ENCODE peak calls at places on chromosome 19, in five cellular contexts. U is T-helper 17 cell; H is GM06990; P is activated CD8-positive, alpha-beta memory T cell treated with anti-CD3 and anti-CD28 coated beads for 48 hours; O is non-pigmented ciliary epithelial cell. K is an unnamed sample.

GRCh38 chr19:12782174-12782423 is 6.7 kb upstream of the HOOK2 start:
- DNase-seq in U (no peak), P (no peak), O (no peak), H (no peak), K (no peak)

GRCh38 chr19:51398096-51398704 is 7.8 kb upstream of the C19orf84 start:
- DNase-seq in O (no peak), H (no peak), U (no peak), P (no peak), K (no peak)

GRCh38 chr19:18980432-18981020 is 39.5 kb upstream of the HOMER3 start:
- DNase-seq in O (no peak), P (no peak), U (no peak), H (no peak), K (no peak)

GRCh38 chr19:33705090-33705847 is 83.5 kb downstream of the CHST8 start:
- DNase-seq in H (no peak), O (no peak), P (no peak), U (no peak), K (no peak)

GRCh38 chr19:14325863-14326262 is 55.4 kb upstream of the ADGRE5 start:
- DNase-seq in U (no peak), O (no peak), H (no peak), P (no peak), K (no peak)

GRCh38 chr19:7965259-7965841 is 21.9 kb upstream of the TIMM44 start:
- DNase-seq in O (no peak), U (no peak), P (no peak), H (no peak), K (no peak)

GRCh38 chr19:46718934-46719551 is 2.1 kb upstream of the PRKD2 start:
- DNase-seq in H (peak; percentile 83), O (no peak), P (no peak), U (no peak), K (no peak)

GRCh38 chr19:31378404-31378803 is 29.2 kb upstream of the TSHZ3 start:
- DNase-seq in U (no peak), P (no peak), H (no peak), O (peak; percentile 81), K (peak; percentile 85)

GRCh38 chr19:5961969-5962945 is 15.7 kb downstream of the RANBP3 start:
- DNase-seq in U (peak; percentile 67), P (no peak), O (no peak), H (no peak), K (no peak)

GRCh38 chr19:13689050-13689449 is 75.3 kb upstream of the MRI1 start:
- DNase-seq in O (no peak), U (no peak), H (no peak), P (no peak), K (no peak)

GRCh38 chr19:46426506-46427162 is 2.1 kb downstream of the PNMA8C start:
- DNase-seq in O (no peak), H (no peak), P (peak; percentile 27), U (no peak), K (no peak)